ENCODE peak calls at places on chromosomes 11 and 22, in ten cellular contexts. F is suprapubic skin; W is kidney tubule cell; T is activated CD8-positive, alpha-beta memory T cell treated with anti-CD3 and anti-CD28 coated beads, Interleukin-2, amount 50 U/mL, for 48 hours; O is EL; Y is memory B cell; N is stimulated activated CD8-positive, alpha-beta memory T cell treated with anti-CD3 and anti-CD28 coated beads, Interleukin-4, amount 100 ng/mL, for 48 hours; A is activated CD4-positive, alpha-beta T cell treated with anti-CD3 and anti-CD28 coated beads, Interleukin-2, amount 50 U/mL, for 1 hour; L is dermis blood vessel endothelial cell; U is transverse colon. M is an unnamed sample.

GRCh38 chr11:65871811-65872548 is 620 bp downstream of the EFEMP2 start:
- DNase-seq in A (no peak), U (no peak), W (no peak), T (no peak), N (no peak), O (peak), Y (no peak), L (peak), F (no peak), M (no peak)

GRCh38 chr11:19673924-19674390 is 38.7 kb upstream of the NAV2 start:
- DNase-seq in N (no peak), A (no peak), T (no peak), F (peak), O (no peak), W (no peak), Y (no peak), U (peak), L (no peak), M (no peak)

GRCh38 chr22:42562282-42562681 is 8.5 kb downstream of the SERHL2 start:
- DNase-seq in W (no peak), Y (peak), N (no peak), F (no peak), A (no peak), T (no peak), L (no peak), O (no peak), U (no peak), M (no peak)

GRCh38 chr11:107043242-107043991 is 25.1 kb upstream of the GUCY1A2 start:
- DNase-seq in W (peak), O (peak), F (no peak), L (peak), A (no peak), U (no peak), T (no peak), N (no peak), Y (no peak), M (no peak)

GRCh38 chr22:48340191-48340590 is 1487.5 kb downstream of the BRD1 start:
- DNase-seq in N (no peak), A (no peak), W (no peak), U (no peak), F (peak), L (no peak), T (no peak), Y (no peak), O (no peak), M (no peak)

GRCh38 chr11:9263840-9264380 is 1.2 kb downstream of the DENND5A start:
- DNase-seq in T (peak), O (peak), A (peak), L (no peak), W (peak), N (peak), F (no peak), Y (no peak), U (no peak), M (no peak)

GRCh38 chr22:46289244-46289891 is 7.3 kb upstream of the GTSE1 start:
- DNase-seq in U (no peak), N (no peak), A (no peak), Y (no peak), W (no peak), T (no peak), O (no peak), F (no peak), L (no peak), M (no peak)

GRCh38 chr11:112744041-112744440 is 217.2 kb upstream of the NCAM1 start:
- DNase-seq in F (no peak), T (no peak), N (no peak), Y (no peak), A (no peak), L (no peak), W (no peak), U (no peak), O (no peak), M (no peak)